ENCODE peak calls at places on chromosome 3, in five cellular contexts. A is T-helper 9 cell, Y is dorsolateral prefrontal cortex, M is GM03348, Z is H7. R is an unnamed sample.

GRCh38 chr3:42980909-42981308 is 1.8 kb downstream of the GASK1A start:
- DNase-seq in M (no peak), Y (no peak), A (no peak), Z (no peak), R (peak; percentile 20)

GRCh38 chr3:153210660-153211059 is 48.6 kb downstream of the RAP2B start:
- DNase-seq in Z (no peak), A (no peak), M (peak; percentile 15), Y (no peak), R (peak; percentile 9)

GRCh38 chr3:34584971-34585370 is 786.5 kb downstream of the PDCD6IP start:
- DNase-seq in A (no peak), Y (no peak), Z (no peak), M (no peak), R (no peak)

GRCh38 chr3:50078622-50079021 is 10.1 kb upstream of the RBM5 start:
- DNase-seq in Y (no peak), A (no peak), Z (no peak), M (no peak), R (no peak)

GRCh38 chr3:184241447-184242296 is 7.1 kb downstream of the ALG3 start:
- DNase-seq in A (no peak), Y (no peak), Z (peak; percentile 90), M (peak; percentile 40), R (no peak)

GRCh38 chr3:80241791-80242190 is 474.0 kb upstream of the ROBO1 start:
- DNase-seq in A (no peak), Y (no peak), Z (no peak), M (no peak), R (no peak)

GRCh38 chr3:55662683-55663082 is 175.6 kb upstream of the WNT5A start:
- DNase-seq in A (no peak), Y (no peak), M (peak; percentile 70), Z (no peak), R (no peak)

GRCh38 chr3:64278631-64279030 is 53.4 kb upstream of the PRICKLE2 start:
- DNase-seq in Y (no peak), Z (no peak), A (no peak), M (no peak), R (peak; percentile 16)

GRCh38 chr3:139288266-139288821 is 55.5 kb upstream of the MRPS22 start:
- DNase-seq in Z (no peak), M (no peak), Y (no peak), A (no peak), R (no peak)

GRCh38 chr3:150138824-150139223 is 168.1 kb upstream of the PFN2 start:
- DNase-seq in A (no peak), Y (no peak), M (no peak), Z (no peak), R (no peak)

GRCh38 chr3:78754066-78754743 is 1013.6 kb downstream of the ROBO1 start:
- DNase-seq in Y (no peak), A (no peak), M (peak; percentile 62), Z (no peak), R (peak; percentile 11)

GRCh38 chr3:129162729-129163579 is 2.1 kb upstream of the ISY1 start:
- DNase-seq in Y (no peak), Z (peak; percentile 67), M (no peak), A (no peak), R (peak; percentile 51)

GRCh38 chr3:13223574-13224237 is 150.5 kb upstream of the IQSEC1 start:
- DNase-seq in Y (no peak), Z (no peak), M (no peak), A (no peak), R (no peak)

GRCh38 chr3:139109271-139109670 is 64.6 kb upstream of the PRR23C start:
- DNase-seq in A (no peak), Z (no peak), Y (no peak), M (no peak), R (no peak)

GRCh38 chr3:49276475-49277356 is at the start of gene C3orf62:
- DNase-seq in Z (peak; percentile 92), M (peak; percentile 96), Y (peak; percentile 85), A (peak; percentile 60), R (peak; percentile 51)

GRCh38 chr3:47440131-47440530 is 35.6 kb downstream of the SCAP start:
- DNase-seq in M (no peak), Y (no peak), Z (peak; percentile 52), A (no peak), R (peak; percentile 25)

GRCh38 chr3:158841387-158841786 is 39.5 kb downstream of the MFSD1 start:
- DNase-seq in A (no peak), M (no peak), Z (no peak), Y (no peak), R (no peak)

GRCh38 chr3:168088106-168088722 is 7.5 kb downstream of the GOLIM4 start:
- DNase-seq in A (no peak), Y (no peak), M (no peak), Z (peak; percentile 17), R (peak; percentile 15)

GRCh38 chr3:112132088-112132487 is 960 bp downstream of the GCSAM start:
- DNase-seq in Y (no peak), M (no peak), Z (no peak), A (no peak), R (no peak)

GRCh38 chr3:14508505-14508819 is 31.7 kb downstream of the GRIP2 start:
- DNase-seq in Y (no peak), M (no peak), Z (no peak), A (no peak), R (no peak)

GRCh38 chr3:88311826-88312225 is 162.1 kb downstream of the C3orf38 start:
- DNase-seq in Z (no peak), A (no peak), Y (no peak), M (no peak), R (no peak)

GRCh38 chr3:136889947-136890346 is 27.9 kb downstream of the NCK1 start:
- DNase-seq in A (no peak), Y (no peak), Z (no peak), M (no peak), R (no peak)

GRCh38 chr3:159586587-159587202 is 401.9 kb upstream of the IL12A start:
- DNase-seq in Y (no peak), A (no peak), M (peak; percentile 38), Z (peak; percentile 30), R (peak; percentile 79)

GRCh38 chr3:106745344-106746168 is 631.7 kb upstream of the CCDC54 start:
- DNase-seq in Z (no peak), M (no peak), A (no peak), Y (no peak), R (no peak)

GRCh38 chr3:195916291-195916690 is 7.9 kb upstream of the TNK2 start:
- DNase-seq in Y (no peak), Z (no peak), M (no peak), A (no peak), R (no peak)

GRCh38 chr3:52925405-52926313 is 28.3 kb upstream of the STIMATE start:
- DNase-seq in Y (no peak), A (no peak), Z (no peak), M (no peak), R (no peak)

GRCh38 chr3:71503525-71504249 is 79.8 kb downstream of the FOXP1 start:
- DNase-seq in A (no peak), Y (no peak), M (peak; percentile 69), Z (no peak), R (no peak)

R was measured in neural progenitor cell.